ENCODE peak calls at places on chromosomes 11 and 22, in five cellular contexts. A is AG10803, L is mesendoderm, G is HTR-8/SVneo, U is osteoblast. O is an unnamed sample.

GRCh38 chr22:39039306-39040126 is 1.1 kb upstream of the APOBEC3F start:
- DNase-seq in G (no peak), U (no peak), A (no peak), L (no peak), O (no peak)

GRCh38 chr11:45646275-45646970 is 19.0 kb downstream of the CHST1 start:
- DNase-seq in A (peak; percentile 16), U (peak; percentile 97), G (no peak), L (peak; percentile 48), O (no peak)

GRCh38 chr22:35645646-35646045 is 2.6 kb upstream of the APOL6 start:
- DNase-seq in G (no peak), U (no peak), A (no peak), L (no peak), O (peak; percentile 14)

GRCh38 chr11:130601141-130601540 is 152.7 kb downstream of the ADAMTS15 start:
- DNase-seq in U (no peak), L (peak; percentile 96), G (no peak), A (peak; percentile 82), O (no peak)

GRCh38 chr11:130103296-130103814 is 33.7 kb downstream of the APLP2 start:
- DNase-seq in U (peak; percentile 96), A (peak; percentile 97), L (no peak), G (peak; percentile 70), O (no peak)

GRCh38 chr11:45444796-45445195 is 158.7 kb upstream of the SYT13 start:
- DNase-seq in U (no peak), L (peak; percentile 74), G (no peak), A (no peak), O (peak; percentile 62)

GRCh38 chr11:12480401-12480800 is 103.0 kb downstream of the PARVA start:
- DNase-seq in U (no peak), G (no peak), A (no peak), L (no peak), O (no peak)

GRCh38 chr11:83436855-83437254 is 150.7 kb upstream of the CCDC90B start:
- DNase-seq in A (no peak), U (no peak), G (no peak), L (peak; percentile 48), O (no peak)

GRCh38 chr11:30889116-30889765 is 303.1 kb upstream of the MPPED2 start:
- DNase-seq in U (no peak), A (peak; percentile 27), G (peak; percentile 2), L (peak; percentile 2), O (peak; percentile 62)

O was measured in islet precursor cell.